ENCODE peak calls at places on chromosomes 3 and 15, in five cellular contexts. C is CD8-positive, alpha-beta T cell; N is CD4-positive, CD25-positive, alpha-beta regulatory T cell; L is aorta; O is AG04450. W is an unnamed sample.
A peak's percentile ranks its signal among the peaks of the same experiment; 100 is the strongest.

GRCh38 chr15:98580577-98580976 is 67.8 kb upstream of the IGF1R start:
- DNase-seq in N (no peak), O (no peak), L (no peak), C (no peak), W (no peak)

GRCh38 chr15:78811825-78812183 is 540 bp upstream of the ADAMTS7 start:
- DNase-seq in C (no peak), L (no peak), N (no peak), O (no peak), W (no peak)

GRCh38 chr3:87949189-87949878 is 109.5 kb downstream of the CGGBP1 start:
- DNase-seq in C (no peak), O (no peak), N (no peak), L (no peak), W (no peak)

GRCh38 chr3:151171145-151171544 is 31.9 kb downstream of the GPR171 start:
- DNase-seq in L (peak; percentile 54), C (peak; percentile 22), O (no peak), N (no peak), W (peak; percentile 31)

GRCh38 chr3:32355892-32356291 is 35.8 kb upstream of the CMTM7 start:
- DNase-seq in L (no peak), N (no peak), O (no peak), C (no peak), W (no peak)

GRCh38 chr3:33060609-33061337 is 36.2 kb downstream of the GLB1 start:
- DNase-seq in C (peak; percentile 54), O (no peak), N (peak; percentile 70), L (no peak), W (no peak)

GRCh38 chr3:72446406-72447058 is 401.7 kb downstream of the SHQ1 start:
- DNase-seq in L (no peak), O (no peak), C (peak; percentile 21), N (peak; percentile 42), W (no peak)

GRCh38 chr3:113255100-113255853 is 43.9 kb downstream of the BOC start:
- DNase-seq in O (no peak), L (peak; percentile 51), C (no peak), N (no peak), W (no peak)

GRCh38 chr15:89197503-89197971 is 23.8 kb downstream of the RLBP1 start:
- DNase-seq in L (no peak), O (no peak), N (no peak), C (no peak), W (no peak)

GRCh38 chr3:123290107-123290930 is 88.6 kb downstream of the SEC22A start:
- DNase-seq in N (no peak), L (no peak), C (no peak), O (no peak), W (no peak)

GRCh38 chr3:124263168-124263567 is 271.2 kb upstream of the ROPN1 start:
- DNase-seq in O (peak; percentile 82), L (peak; percentile 55), C (no peak), N (no peak), W (no peak)

GRCh38 chr3:188046561-188047213 is 107.3 kb upstream of the LPP start:
- DNase-seq in L (no peak), N (no peak), O (no peak), C (no peak), W (no peak)

GRCh38 chr3:108404409-108404808 is 106.0 kb downstream of the MYH15 start:
- DNase-seq in O (no peak), N (no peak), L (no peak), C (no peak), W (no peak)

GRCh38 chr3:14428087-14429067 is 26.0 kb downstream of the SLC6A6 start:
- DNase-seq in N (no peak), C (no peak), L (no peak), O (no peak), W (no peak)

GRCh38 chr3:40994611-40995010 is 204.7 kb upstream of the CTNNB1 start:
- DNase-seq in C (no peak), N (no peak), O (no peak), L (no peak), W (no peak)

GRCh38 chr15:29674661-29675533 is 147.4 kb downstream of the TJP1 start:
- DNase-seq in L (peak; percentile 79), O (no peak), C (no peak), N (no peak), W (no peak)

GRCh38 chr3:184338538-184338945 is 1.1 kb downstream of the FAM131A start:
- DNase-seq in L (peak; percentile 89), C (no peak), N (no peak), O (peak; percentile 51), W (no peak)

GRCh38 chr3:101081990-101082389 is 88.8 kb upstream of the ABI3BP start:
- DNase-seq in O (peak; percentile 61), L (no peak), C (no peak), N (no peak), W (no peak)

GRCh38 chr15:80550910-80551265 is 144.2 kb upstream of the ABHD17C start:
- DNase-seq in O (no peak), L (no peak), N (no peak), C (no peak), W (no peak)

GRCh38 chr15:69143756-69144436 is 16.5 kb upstream of the GLCE start:
- DNase-seq in N (no peak), O (no peak), C (no peak), L (no peak), W (no peak)

GRCh38 chr3:194488007-194488742 is 1.4 kb upstream of the ATP13A3 start:
- DNase-seq in C (no peak), O (no peak), L (peak; percentile 61), N (peak; percentile 26), W (no peak)

GRCh38 chr3:168457973-168458539 is 362.3 kb upstream of the GOLIM4 start:
- DNase-seq in C (no peak), N (no peak), L (no peak), O (no peak), W (no peak)

GRCh38 chr3:131349946-131350347 is 31.6 kb upstream of the NUDT16 start:
- DNase-seq in O (peak; percentile 24), C (no peak), N (no peak), L (no peak), W (no peak)

GRCh38 chr3:81311321-81311720 is 450.1 kb downstream of the GBE1 start:
- DNase-seq in N (no peak), O (no peak), C (no peak), L (no peak), W (no peak)

DNA sequence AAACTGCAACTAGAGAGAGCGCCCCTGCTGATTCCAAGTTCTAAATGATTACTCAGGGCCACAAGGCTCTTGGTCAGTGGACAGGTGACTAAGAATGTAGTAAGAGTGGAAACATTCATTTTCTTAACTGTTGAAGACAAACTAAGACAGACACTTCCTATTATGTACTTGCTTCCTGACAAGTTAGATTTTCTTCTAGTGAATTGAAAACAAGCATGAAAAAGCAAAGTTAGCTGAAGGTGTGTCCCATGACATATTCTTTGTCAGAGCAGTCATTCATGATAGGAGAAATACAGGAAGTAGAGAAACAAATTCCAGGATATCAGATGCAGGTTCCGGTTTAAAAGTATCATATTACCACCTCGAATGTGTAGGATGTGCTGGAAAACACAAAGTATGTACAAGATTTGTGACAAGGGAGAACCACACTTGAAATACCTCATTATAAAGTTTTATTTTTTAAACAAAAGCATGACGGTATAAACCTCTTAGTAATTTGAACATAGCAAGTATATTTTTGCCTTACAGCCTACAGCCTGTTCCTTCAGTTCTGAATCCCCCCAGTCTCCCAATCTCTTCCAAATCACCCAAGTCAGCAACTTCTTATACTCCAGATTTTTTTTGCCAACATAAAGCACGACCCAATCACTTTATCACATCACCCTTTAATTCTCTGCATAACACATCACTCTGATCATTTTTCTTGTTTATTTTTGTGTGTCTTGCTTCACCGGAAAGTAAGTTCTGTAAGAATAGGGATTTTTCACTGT is 6.2 kb downstream of the TSPAN3 start:
- DNase-seq in L (no peak), N (no peak), C (no peak), O (no peak), W (no peak)
- H3K4me3 ChIP-seq in L (no peak overlapping the region), N (no peak overlapping the region), C (no peak overlapping the region), O (no peak overlapping the region), W (no peak overlapping the region)

DNA sequence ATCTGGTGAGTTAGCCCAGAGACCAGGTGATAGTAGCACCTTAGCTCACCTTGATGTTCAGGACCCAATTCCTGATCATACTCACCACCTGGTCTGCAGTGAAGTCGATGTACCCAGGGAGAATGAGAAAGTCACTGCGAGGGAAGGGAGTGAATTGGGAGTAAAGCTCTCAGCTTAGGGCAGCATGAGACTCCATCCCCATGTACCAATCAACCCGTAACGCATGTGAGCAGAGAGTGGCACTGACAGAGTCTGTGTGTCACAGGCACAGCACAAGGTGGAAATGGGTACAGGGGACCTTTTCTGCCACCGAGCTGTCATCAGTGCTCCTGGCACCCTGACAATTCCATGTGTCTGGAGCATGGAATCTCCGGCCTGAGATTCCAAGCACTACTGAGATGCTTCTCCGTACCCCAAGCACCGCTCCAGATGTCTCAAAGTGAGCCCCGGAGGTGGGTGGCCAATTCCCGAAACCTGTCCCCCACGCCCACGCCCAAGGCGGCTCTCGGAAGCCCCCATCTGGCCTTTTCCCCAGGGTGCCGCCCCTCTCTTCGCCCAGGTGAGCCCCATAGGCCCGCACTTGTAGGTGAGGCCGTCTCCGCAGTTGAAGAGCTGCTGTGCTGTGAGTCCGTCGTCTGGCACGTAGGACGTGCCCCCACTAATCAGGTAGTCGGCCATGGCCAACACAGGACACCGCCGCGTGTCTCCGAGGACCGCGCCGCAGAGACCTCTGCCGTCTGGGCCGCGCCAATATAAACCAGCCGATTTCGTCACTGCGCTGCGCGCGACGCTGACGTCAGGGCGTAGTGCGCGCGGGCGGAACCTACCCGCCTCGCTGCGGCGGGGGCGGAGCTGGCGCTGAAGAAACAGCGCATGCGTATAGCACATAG is at the start of gene IMPDH2:
- DNase-seq in L (peak; percentile 96), O (peak; percentile 81), N (peak; percentile 92), C (peak; percentile 90), W (peak; percentile 96)
- H3K27ac ChIP-seq in L (no peak within 1 kb of the TSS), O (peak within 1 kb of the TSS; percentile 68), N (peak within 1 kb of the TSS; percentile 91), C (peak within 1 kb of the TSS; percentile 77), W (peak within 1 kb of the TSS; percentile 88)

GRCh38 chr3:7536921-7537320 is 676.0 kb downstream of the GRM7 start:
- DNase-seq in O (no peak), L (no peak), N (no peak), C (no peak), W (no peak)
- H3K9me3 ChIP-seq in O (peaks cover 14% of the 10 kb centered on the region), L (no peaks in the 10 kb centered on the region), N (no peaks in the 10 kb centered on the region), C (no peaks in the 10 kb centered on the region), W (no peaks in the 10 kb centered on the region)

GRCh38 chr3:171876651-171877272 is 33.6 kb downstream of the TMEM212 start:
- DNase-seq in O (peak; percentile 65), N (no peak), C (no peak), L (no peak), W (no peak)

GRCh38 chr3:171873561-171873960 is 30.4 kb downstream of the TMEM212 start:
- DNase-seq in N (no peak), C (no peak), L (no peak), O (no peak), W (no peak)

GRCh38 chr3:171874251-171874679 is 31.1 kb downstream of the TMEM212 start:
- DNase-seq in C (no peak), L (peak; percentile 48), N (no peak), O (peak; percentile 94), W (no peak)

GRCh38 chr3:171874879-171875278 is 31.7 kb downstream of the TMEM212 start:
- DNase-seq in C (no peak), L (no peak), N (no peak), O (no peak), W (no peak)

DNA sequence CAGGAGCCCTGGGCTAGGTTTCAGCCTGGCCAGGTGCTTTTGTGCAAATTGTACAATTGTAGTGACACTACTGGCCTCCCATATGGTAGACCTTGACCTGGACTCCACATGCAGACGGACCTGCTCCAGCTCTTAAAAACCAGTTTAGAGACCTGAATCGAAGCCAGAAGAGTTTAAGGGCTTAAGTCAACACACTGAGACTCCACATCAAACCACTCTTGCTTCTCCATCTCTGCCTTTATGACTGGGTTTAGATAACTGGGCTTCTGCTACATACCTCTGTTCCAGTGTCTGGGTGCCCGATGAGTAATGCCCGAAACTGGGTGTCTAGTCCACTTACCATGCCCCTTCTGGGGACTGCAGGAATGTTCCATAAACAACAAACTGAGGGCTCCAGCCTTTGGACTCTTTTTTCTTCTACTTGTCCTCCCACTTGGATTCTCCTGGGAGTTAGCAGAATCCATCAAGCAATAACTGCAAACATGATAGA is 32.8 kb downstream of the TMEM212 start:
- DNase-seq in O (no peak), L (no peak), N (no peak), C (no peak), W (no peak)
- H3K4me3 ChIP-seq in O (no peak overlapping the region), L (no peak overlapping the region), N (no peak overlapping the region), C (no peak overlapping the region), W (no peak overlapping the region)

W was measured in CD8-positive, alpha-beta memory T cell.